ENCODE peak calls at places on chromosomes 4 and X, in five cellular contexts. One of them, this sample, is unnamed.
A peak's percentile ranks its signal among the peaks of the same experiment; 100 is the strongest.

GRCh38 chr4:152828122-152828521 is 48.4 kb downstream of the ARFIP1 start:
- DNase-seq in foreskin fibroblast: peak; percentile 15
- DNase-seq in kidney epithelial cell: no peak
- DNase-seq in ovary: no peak
- DNase-seq in pancreas: no peak
- DNase-seq in this sample: no peak

GRCh38 chr4:57214654-57215411 is 104.6 kb upstream of the IGFBP7 start:
- DNase-seq in foreskin fibroblast: no peak
- DNase-seq in kidney epithelial cell: no peak
- DNase-seq in ovary: no peak
- DNase-seq in pancreas: no peak
- DNase-seq in this sample: no peak

GRCh38 chr4:38189445-38189844 is 229.2 kb downstream of the PTTG2 start:
- DNase-seq in foreskin fibroblast: peak; percentile 95
- DNase-seq in kidney epithelial cell: peak; percentile 85
- DNase-seq in ovary: no peak
- DNase-seq in pancreas: no peak
- DNase-seq in this sample: peak; percentile 73

GRCh38 chr4:185395956-185396723 is 416 bp upstream of the LRP2BP start:
- DNase-seq in foreskin fibroblast: peak; percentile 99
- DNase-seq in kidney epithelial cell: peak; percentile 85
- DNase-seq in ovary: peak; percentile 99
- DNase-seq in pancreas: peak; percentile 98
- DNase-seq in this sample: peak; percentile 82

GRCh38 chr4:139227729-139228404 is 50.8 kb upstream of the ELF2 start:
- DNase-seq in foreskin fibroblast: no peak
- DNase-seq in kidney epithelial cell: no peak
- DNase-seq in ovary: no peak
- DNase-seq in pancreas: no peak
- DNase-seq in this sample: no peak

GRCh38 chr4:141657550-141657949 is 21.2 kb downstream of the IL15 start:
- DNase-seq in foreskin fibroblast: no peak
- DNase-seq in kidney epithelial cell: no peak
- DNase-seq in ovary: no peak
- DNase-seq in pancreas: no peak
- DNase-seq in this sample: no peak

GRCh38 chr4:148653681-148654080 is 211.5 kb upstream of the NR3C2 start:
- DNase-seq in foreskin fibroblast: no peak
- DNase-seq in kidney epithelial cell: no peak
- DNase-seq in ovary: no peak
- DNase-seq in pancreas: no peak
- DNase-seq in this sample: no peak

GRCh38 chr4:134999169-134999568 is 797.6 kb upstream of the PABPC4L start:
- DNase-seq in foreskin fibroblast: no peak
- DNase-seq in kidney epithelial cell: no peak
- DNase-seq in ovary: no peak
- DNase-seq in pancreas: no peak
- DNase-seq in this sample: no peak

GRCh38 chr4:84167089-84167488 is 332.0 kb downstream of the NKX6-1 start:
- DNase-seq in foreskin fibroblast: no peak
- DNase-seq in kidney epithelial cell: no peak
- DNase-seq in ovary: no peak
- DNase-seq in pancreas: no peak
- DNase-seq in this sample: no peak

GRCh38 chrX:39705299-39705698 is 392.5 kb downstream of the BCOR start:
- DNase-seq in foreskin fibroblast: peak; percentile 90
- DNase-seq in kidney epithelial cell: peak; percentile 41
- DNase-seq in ovary: peak; percentile 88
- DNase-seq in pancreas: peak; percentile 58
- DNase-seq in this sample: peak; percentile 58

GRCh38 chr4:16893141-16893571 is 5.3 kb downstream of the LDB2 start:
- DNase-seq in foreskin fibroblast: no peak
- DNase-seq in kidney epithelial cell: no peak
- DNase-seq in ovary: no peak
- DNase-seq in pancreas: no peak
- DNase-seq in this sample: no peak

GRCh38 chr4:56786955-56787354 is 34.5 kb downstream of the SPINK2 start:
- DNase-seq in foreskin fibroblast: peak; percentile 89
- DNase-seq in kidney epithelial cell: peak; percentile 41
- DNase-seq in ovary: peak; percentile 76
- DNase-seq in pancreas: peak; percentile 4
- DNase-seq in this sample: peak; percentile 72

GRCh38 chr4:83961575-83961974 is 425.7 kb downstream of the GPAT3 start:
- DNase-seq in foreskin fibroblast: peak; percentile 11
- DNase-seq in kidney epithelial cell: no peak
- DNase-seq in ovary: no peak
- DNase-seq in pancreas: no peak
- DNase-seq in this sample: no peak

GRCh38 chr4:65592089-65592488 is 78.2 kb downstream of the EPHA5 start:
- DNase-seq in foreskin fibroblast: no peak
- DNase-seq in kidney epithelial cell: no peak
- DNase-seq in ovary: no peak
- DNase-seq in pancreas: no peak
- DNase-seq in this sample: no peak

GRCh38 chr4:65589331-65589730 is 81.0 kb downstream of the EPHA5 start:
- DNase-seq in foreskin fibroblast: no peak
- DNase-seq in kidney epithelial cell: no peak
- DNase-seq in ovary: no peak
- DNase-seq in pancreas: no peak
- DNase-seq in this sample: no peak
- TF ChIP-seq CTCF in foreskin fibroblast: no peak
- TF ChIP-seq CTCF in kidney epithelial cell: no peak
- TF ChIP-seq CTCF in ovary: no peak
- TF ChIP-seq CTCF in pancreas: no peak
- TF ChIP-seq CTCF in this sample: no peak

DNA sequence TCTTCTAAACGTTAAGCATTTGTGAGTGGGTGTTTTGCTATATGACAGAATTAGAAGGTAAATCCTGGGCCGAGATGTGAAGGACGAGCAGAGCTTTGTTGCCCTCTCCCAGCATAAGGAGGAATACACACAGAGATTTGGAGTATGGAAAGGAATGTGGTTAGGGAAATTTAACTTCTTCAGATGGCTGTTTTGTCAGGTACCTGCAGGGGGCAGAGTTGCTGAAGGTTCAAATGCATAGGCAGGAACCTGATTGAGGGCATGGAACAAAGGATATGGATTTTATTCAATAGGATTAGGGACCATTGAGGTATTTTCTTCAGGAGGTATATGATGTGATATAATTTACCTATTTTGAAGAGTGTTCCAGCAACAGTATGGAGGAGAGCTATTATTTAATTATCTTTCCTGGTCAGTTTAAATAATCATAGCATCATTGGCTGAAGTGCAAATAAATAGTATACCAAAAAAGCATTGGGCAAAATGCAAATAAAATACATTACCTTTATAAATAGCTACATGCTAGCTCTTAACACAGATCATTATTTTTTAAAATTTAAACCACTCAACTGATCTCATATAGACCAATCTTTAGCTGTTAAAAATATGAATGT is 143.6 kb downstream of the SLIT2 start:
- DNase-seq in foreskin fibroblast: peak; percentile 31
- DNase-seq in kidney epithelial cell: no peak
- DNase-seq in ovary: no peak
- DNase-seq in pancreas: peak; percentile 7
- DNase-seq in this sample: peak; percentile 12
- TF ChIP-seq CTCF in foreskin fibroblast: peak; percentile 65
- TF ChIP-seq CTCF in kidney epithelial cell: peak; percentile 69
- TF ChIP-seq CTCF in ovary: no peak
- TF ChIP-seq CTCF in pancreas: peak; percentile 26
- TF ChIP-seq CTCF in this sample: peak; percentile 72

GRCh38 chrX:53093177-53093655 is 726 bp upstream of the KANTR start:
- DNase-seq in foreskin fibroblast: peak; percentile 86
- DNase-seq in kidney epithelial cell: no peak
- DNase-seq in ovary: peak; percentile 85
- DNase-seq in pancreas: peak; percentile 76
- DNase-seq in this sample: no peak
- TF ChIP-seq CTCF in foreskin fibroblast: peak; percentile 47
- TF ChIP-seq CTCF in kidney epithelial cell: peak; percentile 60
- TF ChIP-seq CTCF in ovary: no peak
- TF ChIP-seq CTCF in pancreas: peak; percentile 15
- TF ChIP-seq CTCF in this sample: peak; percentile 48

GRCh38 chrX:145826466-145826865 is 8.8 kb downstream of the SLITRK2 start:
- DNase-seq in foreskin fibroblast: no peak
- DNase-seq in kidney epithelial cell: no peak
- DNase-seq in ovary: no peak
- DNase-seq in pancreas: no peak
- DNase-seq in this sample: no peak

GRCh38 chrX:145821291-145821897 is 3.8 kb downstream of the SLITRK2 start:
- DNase-seq in foreskin fibroblast: no peak
- DNase-seq in kidney epithelial cell: no peak
- DNase-seq in ovary: no peak
- DNase-seq in pancreas: no peak
- DNase-seq in this sample: no peak

GRCh38 chrX:145823132-145823531 is 5.5 kb downstream of the SLITRK2 start:
- DNase-seq in foreskin fibroblast: no peak
- DNase-seq in kidney epithelial cell: no peak
- DNase-seq in ovary: no peak
- DNase-seq in pancreas: no peak
- DNase-seq in this sample: no peak

GRCh38 chrX:145821898-145822567 is 4.4 kb downstream of the SLITRK2 start:
- DNase-seq in foreskin fibroblast: no peak
- DNase-seq in kidney epithelial cell: no peak
- DNase-seq in ovary: no peak
- DNase-seq in pancreas: no peak
- DNase-seq in this sample: no peak

DNA sequence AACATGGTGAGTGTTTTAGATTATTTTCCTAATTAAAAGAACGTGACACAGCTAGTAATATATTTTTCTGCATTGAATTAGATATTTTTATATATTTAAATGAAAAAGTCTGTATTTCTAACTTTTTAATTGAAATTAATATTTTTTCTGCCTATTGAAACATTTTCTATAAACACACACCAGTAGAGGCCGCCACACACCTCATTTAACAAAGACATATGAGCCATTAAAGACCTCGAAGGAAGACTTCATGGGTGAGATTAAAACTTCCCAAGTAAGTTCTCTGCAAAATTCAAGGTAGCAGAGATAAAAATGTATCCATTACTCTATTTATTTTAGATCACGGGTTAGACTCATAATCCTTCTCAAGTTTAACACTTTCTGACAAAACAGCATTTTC is 8.3 kb downstream of the SLITRK2 start:
- DNase-seq in foreskin fibroblast: no peak
- DNase-seq in kidney epithelial cell: no peak
- DNase-seq in ovary: no peak
- DNase-seq in pancreas: no peak
- DNase-seq in this sample: no peak
- TF ChIP-seq CTCF in foreskin fibroblast: no peak
- TF ChIP-seq CTCF in kidney epithelial cell: peak; percentile 37
- TF ChIP-seq CTCF in ovary: no peak
- TF ChIP-seq CTCF in pancreas: no peak
- TF ChIP-seq CTCF in this sample: no peak

GRCh38 chr4:34878961-34879360 is 1365.4 kb downstream of the ARAP2 start:
- DNase-seq in foreskin fibroblast: no peak
- DNase-seq in kidney epithelial cell: no peak
- DNase-seq in ovary: no peak
- DNase-seq in pancreas: no peak
- DNase-seq in this sample: no peak
- TF ChIP-seq CTCF in foreskin fibroblast: no peak
- TF ChIP-seq CTCF in kidney epithelial cell: no peak
- TF ChIP-seq CTCF in ovary: no peak
- TF ChIP-seq CTCF in pancreas: no peak
- TF ChIP-seq CTCF in this sample: no peak

GRCh38 chrX:153708415-153708814 is 15.8 kb downstream of the BCAP31 start:
- DNase-seq in foreskin fibroblast: peak; percentile 86
- DNase-seq in kidney epithelial cell: peak; percentile 75
- DNase-seq in ovary: peak; percentile 74
- DNase-seq in pancreas: peak; percentile 75
- DNase-seq in this sample: peak; percentile 36
- TF ChIP-seq CTCF in foreskin fibroblast: peak; percentile 63
- TF ChIP-seq CTCF in kidney epithelial cell: peak; percentile 66
- TF ChIP-seq CTCF in ovary: no peak
- TF ChIP-seq CTCF in pancreas: peak; percentile 54
- TF ChIP-seq CTCF in this sample: peak; percentile 63

GRCh38 chrX:112510629-112511028 is 169.1 kb downstream of the LHFPL1 start:
- DNase-seq in foreskin fibroblast: no peak
- DNase-seq in kidney epithelial cell: no peak
- DNase-seq in ovary: no peak
- DNase-seq in pancreas: no peak
- DNase-seq in this sample: no peak

GRCh38 chrX:112513154-112513553 is 166.6 kb downstream of the LHFPL1 start:
- DNase-seq in foreskin fibroblast: no peak
- DNase-seq in kidney epithelial cell: no peak
- DNase-seq in ovary: no peak
- DNase-seq in pancreas: no peak
- DNase-seq in this sample: no peak

GRCh38 chrX:112512509-112512908 is 167.2 kb downstream of the LHFPL1 start:
- DNase-seq in foreskin fibroblast: no peak
- DNase-seq in kidney epithelial cell: no peak
- DNase-seq in ovary: no peak
- DNase-seq in pancreas: no peak
- DNase-seq in this sample: no peak
- TF ChIP-seq CTCF in foreskin fibroblast: no peak
- TF ChIP-seq CTCF in kidney epithelial cell: no peak
- TF ChIP-seq CTCF in ovary: no peak
- TF ChIP-seq CTCF in pancreas: no peak
- TF ChIP-seq CTCF in this sample: no peak

GRCh38 chr4:14871676-14872430 is 130.4 kb upstream of the CPEB2 start:
- DNase-seq in foreskin fibroblast: peak; percentile 31
- DNase-seq in kidney epithelial cell: no peak
- DNase-seq in ovary: no peak
- DNase-seq in pancreas: no peak
- DNase-seq in this sample: no peak
- TF ChIP-seq CTCF in foreskin fibroblast: no peak
- TF ChIP-seq CTCF in kidney epithelial cell: peak; percentile 22
- TF ChIP-seq CTCF in ovary: no peak
- TF ChIP-seq CTCF in pancreas: no peak
- TF ChIP-seq CTCF in this sample: peak; percentile 45

DNA sequence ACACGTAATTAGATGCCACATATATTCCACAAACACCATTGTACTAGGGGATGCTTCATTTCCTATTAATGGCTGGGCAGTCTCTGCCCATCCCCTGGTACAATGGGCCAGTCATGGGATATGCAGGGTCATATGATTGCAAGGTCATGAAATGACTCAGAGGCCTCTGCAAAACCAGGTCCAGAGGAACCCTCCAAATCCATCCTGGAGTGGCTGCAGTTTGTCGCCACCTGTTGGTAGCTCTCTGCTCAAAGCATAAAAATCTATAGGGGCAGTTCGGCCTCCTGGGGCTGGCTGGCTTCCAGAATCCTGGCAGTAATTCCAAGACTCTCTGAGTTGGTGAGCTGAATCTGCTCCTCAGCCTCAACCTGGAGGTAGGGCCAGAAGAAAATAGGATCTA is 22.9 kb upstream of the PUDP start:
- DNase-seq in foreskin fibroblast: no peak
- DNase-seq in kidney epithelial cell: no peak
- DNase-seq in ovary: no peak
- DNase-seq in pancreas: no peak
- DNase-seq in this sample: no peak
- TF ChIP-seq CTCF in foreskin fibroblast: no peak
- TF ChIP-seq CTCF in kidney epithelial cell: peak; percentile 46
- TF ChIP-seq CTCF in ovary: no peak
- TF ChIP-seq CTCF in pancreas: no peak
- TF ChIP-seq CTCF in this sample: peak; percentile 33

GRCh38 chr4:2482192-2482591 is 13.3 kb downstream of the RNF4 start:
- DNase-seq in foreskin fibroblast: no peak
- DNase-seq in kidney epithelial cell: no peak
- DNase-seq in ovary: no peak
- DNase-seq in pancreas: no peak
- DNase-seq in this sample: no peak
- TF ChIP-seq CTCF in foreskin fibroblast: no peak
- TF ChIP-seq CTCF in kidney epithelial cell: no peak
- TF ChIP-seq CTCF in ovary: no peak
- TF ChIP-seq CTCF in pancreas: no peak
- TF ChIP-seq CTCF in this sample: no peak

This sample was measured in HFF-Myc.